ENCODE peak calls at places on chromosomes 5 and 9, in ten cellular contexts. B is hippocampal formation; G is CD4-positive, alpha-beta memory T cell; U is effector memory CD8-positive, alpha-beta T cell; R is GM12865; D is ureter; P is D341Med; M is activated CD4-positive, alpha-beta T cell treated with anti-CD3 and anti-CD28 coated beads, Interleukin-2, amount 50 U/mL, for 1 hour; I is AG09319; E is AG04450. O is an unnamed sample.
A peak's percentile ranks its signal among the peaks of the same experiment; 100 is the strongest.

GRCh38 chr5:103915081-103915480 is 352.5 kb upstream of the NUDT12 start:
- DNase-seq in I (no peak), M (no peak), R (no peak), B (no peak), D (no peak), U (no peak), G (no peak), P (no peak), E (no peak), O (no peak)

GRCh38 chr5:57675236-57675635 is 192.6 kb upstream of the ACTBL2 start:
- DNase-seq in G (no peak), D (no peak), I (no peak), U (no peak), M (no peak), P (no peak), R (no peak), E (no peak), B (no peak), O (no peak)

GRCh38 chr5:10533218-10533617 is 30.7 kb upstream of the ANKRD33B start:
- DNase-seq in R (no peak), P (peak; percentile 91), G (no peak), I (no peak), D (no peak), U (no peak), B (no peak), E (no peak), M (no peak), O (no peak)

GRCh38 chr5:74130141-74130897 is 504.3 kb downstream of the ARHGEF28 start:
- DNase-seq in U (no peak), B (no peak), R (no peak), M (no peak), E (no peak), I (no peak), D (no peak), G (no peak), P (no peak), O (peak; percentile 96)

GRCh38 chr5:85952680-85953079 is 665.1 kb upstream of the COX7C start:
- DNase-seq in E (no peak), P (no peak), R (no peak), D (no peak), B (no peak), I (no peak), M (no peak), U (no peak), G (no peak), O (no peak)

GRCh38 chr5:16857635-16858034 is 78.5 kb downstream of the MYO10 start:
- DNase-seq in R (no peak), B (no peak), I (no peak), E (no peak), D (no peak), P (no peak), U (no peak), G (no peak), M (no peak), O (no peak)

GRCh38 chr5:32217886-32218396 is 43.8 kb upstream of the GOLPH3 start:
- DNase-seq in R (peak; percentile 50), M (no peak), G (no peak), E (no peak), D (no peak), I (no peak), U (no peak), B (peak; percentile 26), P (no peak), O (no peak)

GRCh38 chr9:70040506-70040905 is 3.1 kb upstream of the MAMDC2 start:
- DNase-seq in U (no peak), B (no peak), G (no peak), R (no peak), D (no peak), E (no peak), P (peak; percentile 70), M (no peak), I (no peak), O (no peak)

GRCh38 chr9:5670079-5670478 is 41.2 kb downstream of the RIC1 start:
- DNase-seq in G (no peak), R (no peak), E (no peak), B (no peak), I (no peak), D (no peak), M (no peak), P (no peak), U (no peak), O (no peak)

GRCh38 chr5:37893414-37894134 is 53.7 kb upstream of the GDNF start:
- DNase-seq in P (no peak), U (no peak), I (no peak), G (no peak), M (no peak), E (no peak), B (no peak), D (no peak), R (no peak), O (no peak)

GRCh38 chr5:37615184-37615583 is 224.7 kb downstream of the GDNF start:
- DNase-seq in M (no peak), E (peak; percentile 38), G (no peak), P (no peak), U (no peak), D (no peak), I (peak; percentile 48), R (no peak), B (no peak), O (no peak)

GRCh38 chr9:16705121-16705604 is 165.3 kb downstream of the BNC2 start:
- DNase-seq in G (no peak), E (peak; percentile 83), D (peak; percentile 83), U (no peak), M (no peak), B (no peak), I (peak; percentile 69), R (no peak), P (peak; percentile 29), O (no peak)

GRCh38 chr5:159444441-159445082 is 114.3 kb upstream of the IL12B start:
- DNase-seq in B (no peak), D (no peak), P (peak; percentile 55), U (no peak), I (peak; percentile 38), G (peak; percentile 36), M (no peak), R (peak; percentile 55), E (peak; percentile 23), O (peak; percentile 13)

O was measured in NCI-H2081 treated with DMSO at 0.1 percent for 48 hours.